ENCODE peak calls at places on chromosomes 7 and 10, in four cellular contexts. P is AG04450, D is GM13977, Y is endodermal cell. B is an unnamed sample.

GRCh38 chr10:77259475-77259874 is 378.1 kb downstream of the KCNMA1 start:
- DNase-seq in P (no peak), D (no peak), Y (no peak), B (no peak)

GRCh38 chr7:157312941-157313340 is 23.9 kb upstream of the DNAJB6 start:
- DNase-seq in P (no peak), D (no peak), Y (no peak), B (no peak)

GRCh38 chr10:74079914-74080590 is 70.6 kb downstream of the AP3M1 start:
- DNase-seq in P (no peak), D (no peak), Y (no peak), B (no peak)

GRCh38 chr10:86371116-86371515 is 4.5 kb upstream of the GRID1 start:
- DNase-seq in P (no peak), D (no peak), Y (peak), B (no peak)

GRCh38 chr7:157480651-157481050 is 143.8 kb downstream of the DNAJB6 start:
- DNase-seq in P (no peak), D (no peak), Y (peak), B (no peak)

GRCh38 chr10:67779455-67780205 is 58.4 kb downstream of the DNAJC12 start:
- DNase-seq in P (peak), D (peak), Y (peak), B (peak)

GRCh38 chr7:137959987-137960386 is 41.9 kb downstream of the CREB3L2 start:
- DNase-seq in P (no peak), D (no peak), Y (no peak), B (no peak)

GRCh38 chr10:3897156-3897555 is 112.1 kb upstream of the KLF6 start:
- DNase-seq in P (no peak), D (no peak), Y (no peak), B (no peak)

GRCh38 chr7:20408467-20408826 is 77.7 kb downstream of the ITGB8 start:
- DNase-seq in P (no peak), D (no peak), Y (no peak), B (no peak)

GRCh38 chr10:8149991-8150390 is 95.5 kb downstream of the GATA3 start:
- DNase-seq in P (no peak), D (no peak), Y (no peak), B (no peak)

GRCh38 chr10:133359554-133359971 is 1.7 kb upstream of the FUOM start:
- DNase-seq in P (no peak), D (no peak), Y (no peak), B (no peak)

GRCh38 chr7:23654508-23654907 is 25.5 kb upstream of the FAM221A start:
- DNase-seq in P (no peak), D (no peak), Y (peak), B (no peak)

DNA sequence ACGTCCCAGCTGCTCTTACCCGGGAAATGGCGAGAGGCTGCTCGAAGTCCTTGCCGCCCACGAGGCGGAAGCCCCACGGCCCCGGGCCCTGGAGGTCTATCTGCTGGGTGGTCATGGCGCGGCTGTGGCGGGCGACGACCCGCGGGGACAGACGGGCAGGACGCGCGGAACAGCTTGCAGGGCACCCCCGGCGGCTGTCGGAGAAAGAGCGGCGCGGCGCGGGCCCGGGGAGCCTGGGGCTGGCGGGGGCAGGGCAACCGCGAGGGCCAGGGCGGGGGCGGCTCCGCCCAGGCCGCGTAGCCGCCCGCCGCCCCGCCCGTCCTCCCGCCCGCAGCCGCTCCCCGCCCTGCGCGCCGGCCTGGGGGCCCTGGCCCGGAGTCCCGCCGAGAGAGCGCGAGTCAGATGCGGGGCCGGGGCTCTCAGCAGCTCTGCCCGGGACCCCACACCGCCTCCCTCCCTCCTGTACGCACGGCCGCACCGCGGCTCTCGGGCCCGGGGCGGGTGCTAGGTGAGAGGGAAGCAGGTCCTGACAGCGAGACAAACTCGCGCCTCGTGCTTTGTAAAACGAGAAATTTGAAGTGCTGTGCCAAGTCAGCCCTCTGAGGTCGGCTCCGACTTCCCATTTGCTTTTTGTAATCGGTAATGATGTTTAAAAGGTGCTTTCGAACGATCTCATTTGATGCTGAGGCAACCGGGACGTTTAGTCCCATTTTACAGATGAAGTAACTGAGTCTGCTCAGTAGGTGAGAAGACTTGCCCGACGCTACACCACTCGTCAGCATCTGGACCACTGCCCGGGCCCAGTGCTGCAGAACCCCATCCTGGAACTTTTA is at the start of gene PDLIM1:
- DNase-seq in P (no peak), D (peak), Y (peak), B (peak)
- TF ChIP-seq CTCF in P (peak), D (peak), Y (peak), B (peak)

GRCh38 chr7:72406820-72407403 is 5.2 kb downstream of the CALN1 start:
- DNase-seq in P (no peak), D (no peak), Y (no peak), B (no peak)
- TF ChIP-seq CTCF in P (no peak), D (no peak), Y (peak), B (no peak)

DNA sequence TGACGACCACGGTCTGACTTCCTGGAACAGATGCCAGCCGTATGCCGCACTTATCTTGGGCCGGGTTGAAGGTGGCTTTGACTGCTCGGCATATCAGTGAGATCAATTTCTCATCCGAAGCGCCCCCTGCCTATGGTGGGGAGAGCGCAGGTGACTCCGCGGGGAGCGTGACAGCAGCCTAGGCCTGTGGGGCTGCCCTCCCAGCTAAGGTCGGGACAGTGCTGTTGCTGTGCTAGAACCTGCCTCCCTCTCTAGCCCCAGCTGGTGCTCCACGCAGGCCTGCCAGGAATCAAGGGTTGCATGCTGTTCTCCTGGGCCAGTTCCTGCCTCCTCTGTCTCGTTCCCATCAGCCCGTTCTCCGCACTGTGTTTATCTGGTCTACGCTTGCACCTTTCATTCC is 49.8 kb downstream of the PODXL start:
- DNase-seq in P (no peak), D (no peak), Y (peak), B (no peak)
- TF ChIP-seq CTCF in P (no peak), D (no peak), Y (peak), B (no peak)

DNA sequence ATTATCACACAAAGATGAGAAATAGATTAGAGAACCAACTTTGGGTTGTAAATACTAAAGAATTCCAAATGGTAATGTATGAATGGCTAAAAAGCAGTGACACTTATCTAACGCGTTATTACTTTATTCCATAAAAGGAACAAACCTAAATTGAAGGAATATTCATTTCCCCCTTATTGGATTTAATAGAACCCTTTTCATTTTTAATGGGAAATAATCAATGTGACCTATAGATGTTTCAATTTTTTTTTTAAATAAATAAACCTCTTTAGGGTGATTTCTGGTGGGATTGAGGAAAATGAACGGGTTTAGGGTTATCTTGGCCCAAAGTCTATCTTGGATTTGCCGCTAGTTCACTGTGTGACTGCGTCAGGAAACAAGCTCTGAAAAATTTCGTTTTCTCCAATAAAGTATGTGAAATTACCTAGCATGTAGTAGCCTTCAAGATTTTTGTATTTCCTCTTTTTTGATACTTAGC is 1.9 kb upstream of the ACBD5 start:
- DNase-seq in P (no peak), D (no peak), Y (no peak), B (no peak)
- TF ChIP-seq CTCF in P (no peak), D (no peak), Y (no peak), B (no peak)

B was measured in GM13976.